ENCODE peak calls at places on chromosomes 7 and 10, in four cellular contexts. W, S, D and L are unnamed samples.

GRCh38 chr10:42513921-42514320 is 124.4 kb downstream of the ZNF33B start:
- DNase-seq in W (no peak), S (no peak), D (no peak), L (no peak)

GRCh38 chr10:4241724-4242345 is 456.8 kb upstream of the KLF6 start:
- DNase-seq in W (peak), S (peak), D (peak), L (peak)

GRCh38 chr7:107078517-107078966 is 34.0 kb downstream of the PRKAR2B start:
- DNase-seq in W (peak), S (peak), D (no peak), L (no peak)

GRCh38 chr7:33757563-33758165 is 147.7 kb upstream of the BMPER start:
- DNase-seq in W (peak), S (peak), D (no peak), L (peak)

GRCh38 chr7:72476608-72477305 is 64.6 kb upstream of the CALN1 start:
- DNase-seq in W (no peak), S (no peak), D (no peak), L (no peak)

GRCh38 chr7:28068811-28069216 is 111.8 kb downstream of the JAZF1 start:
- DNase-seq in W (peak), S (no peak), D (no peak), L (no peak)

GRCh38 chr10:88194041-88194887 is 330.8 kb downstream of the PTEN start:
- DNase-seq in W (peak), S (no peak), D (no peak), L (no peak)

GRCh38 chr7:114949227-114949626 is 27.3 kb downstream of the MDFIC start:
- DNase-seq in W (peak), S (no peak), D (no peak), L (no peak)

GRCh38 chr10:114551310-114551972 is 106.6 kb downstream of the ABLIM1 start:
- DNase-seq in W (no peak), S (peak), D (no peak), L (peak)

GRCh38 chr10:95837368-95837776 is 70.4 kb upstream of the CC2D2B start:
- DNase-seq in W (no peak), S (no peak), D (no peak), L (no peak)

GRCh38 chr7:123140561-123140960 is 59.2 kb downstream of the SLC13A1 start:
- DNase-seq in W (no peak), S (no peak), D (no peak), L (no peak)

GRCh38 chr10:4947635-4948596 is 15.3 kb upstream of the AKR1C1 start:
- DNase-seq in W (peak), S (peak), D (peak), L (peak)

GRCh38 chr7:137091396-137091795 is 222.9 kb downstream of the CHRM2 start:
- DNase-seq in W (peak), S (no peak), D (no peak), L (no peak)

GRCh38 chr7:31094271-31094670 is 42.2 kb downstream of the ADCYAP1R1 start:
- DNase-seq in W (no peak), S (no peak), D (no peak), L (no peak)

GRCh38 chr10:14353291-14353913 is 22.7 kb upstream of the FRMD4A start:
- DNase-seq in W (no peak), S (no peak), D (no peak), L (no peak)

GRCh38 chr10:7251696-7252465 is 159.0 kb downstream of the SFMBT2 start:
- DNase-seq in W (no peak), S (no peak), D (no peak), L (peak)

GRCh38 chr7:151796871-151797270 is 80.0 kb downstream of the PRKAG2 start:
- DNase-seq in W (peak), S (no peak), D (no peak), L (no peak)

GRCh38 chr7:41698726-41699125 is 4.2 kb downstream of the INHBA start:
- DNase-seq in W (peak), S (no peak), D (no peak), L (no peak)

GRCh38 chr7:100486753-100487446 is 3.2 kb downstream of the NYAP1 start:
- DNase-seq in W (peak), S (no peak), D (no peak), L (no peak)

GRCh38 chr7:70788276-70788675 is 343.7 kb upstream of the GALNT17 start:
- DNase-seq in W (peak), S (no peak), D (no peak), L (no peak)
- TF ChIP-seq CTCF in W (no peak), S (no peak), D (no peak), L (no peak)

GRCh38 chr7:25820432-25821040 is 331.5 kb upstream of the NFE2L3 start:
- DNase-seq in W (no peak), S (no peak), D (no peak), L (no peak)
- TF ChIP-seq CTCF in W (peak), S (no peak), D (peak), L (peak)

GRCh38 chr7:108592633-108593277 is 23.1 kb downstream of the DNAJB9 start:
- DNase-seq in W (peak), S (no peak), D (no peak), L (no peak)
- TF ChIP-seq CTCF in W (peak), S (no peak), D (peak), L (no peak)

GRCh38 chr10:50275650-50276235 is 24.4 kb upstream of the ASAH2 start:
- DNase-seq in W (peak), S (peak), D (no peak), L (peak)
- TF ChIP-seq CTCF in W (peak), S (peak), D (peak), L (peak)

GRCh38 chr7:37920619-37921339 is at the start of gene EPDR1:
- DNase-seq in W (no peak), S (peak), D (no peak), L (peak)

GRCh38 chr7:37923996-37924395 is 3.6 kb downstream of the EPDR1 start:
- DNase-seq in W (no peak), S (no peak), D (no peak), L (no peak)

GRCh38 chr7:37921876-37922275 is 1.4 kb downstream of the EPDR1 start:
- DNase-seq in W (no peak), S (no peak), D (no peak), L (no peak)

GRCh38 chr7:37920305-37920618 is 178 bp upstream of the EPDR1 start:
- DNase-seq in W (no peak), S (no peak), D (no peak), L (no peak)

DNA sequence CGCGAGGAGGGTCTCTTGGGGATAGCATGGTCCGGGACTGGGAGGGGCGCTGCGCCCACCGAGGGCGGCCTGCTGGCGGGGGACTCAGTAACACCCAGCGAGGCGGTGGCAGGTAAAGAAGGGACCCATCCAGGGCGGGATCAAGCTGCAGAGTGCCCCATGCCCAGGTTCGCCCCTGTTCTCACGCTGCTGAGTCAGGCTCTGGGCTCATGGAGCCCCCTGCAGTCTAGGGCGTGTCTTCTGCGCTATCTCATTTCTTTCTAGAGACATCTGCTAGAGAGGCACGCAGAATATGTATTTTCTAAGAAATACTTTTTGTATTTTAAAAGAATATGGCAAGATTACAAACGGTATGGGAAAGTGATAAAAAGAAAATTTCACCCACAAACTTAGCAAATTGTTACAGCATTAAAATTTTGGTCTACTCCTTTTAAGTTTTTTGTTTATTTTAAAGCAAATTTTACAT is 933 bp downstream of the EPDR1 start:
- DNase-seq in W (no peak), S (peak), D (no peak), L (no peak)
- TF ChIP-seq CTCF in W (no peak), S (no peak), D (peak), L (peak)

GRCh38 chr10:58740620-58741369 is 228.1 kb downstream of the BICC1 start:
- DNase-seq in W (no peak), S (no peak), D (no peak), L (no peak)
- TF ChIP-seq CTCF in W (no peak), S (no peak), D (no peak), L (no peak)

DNA sequence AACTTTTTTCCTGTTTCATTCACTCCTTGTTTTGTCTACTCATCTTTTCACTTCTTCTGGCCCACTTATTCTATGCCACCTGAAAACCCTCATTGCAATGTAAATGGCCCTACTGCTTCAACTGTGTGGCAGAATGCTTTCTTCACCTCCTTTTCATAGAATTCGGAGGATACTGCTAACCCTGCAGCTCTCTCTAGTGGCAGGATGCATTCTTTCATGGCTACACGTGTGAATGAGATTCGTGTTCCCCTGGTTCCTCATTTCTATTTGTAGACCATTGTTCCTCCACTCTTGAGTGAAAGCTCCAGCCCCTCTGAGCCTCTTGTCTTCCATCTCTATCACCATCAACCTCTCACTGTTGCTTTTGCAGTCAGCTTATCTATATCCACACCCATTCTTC is 20.9 kb upstream of the CYP26C1 start:
- DNase-seq in W (peak), S (no peak), D (no peak), L (no peak)
- TF ChIP-seq CTCF in W (peak), S (no peak), D (peak), L (peak)

GRCh38 chr7:125984795-125985194 is 1055.2 kb upstream of the POT1 start:
- DNase-seq in W (no peak), S (no peak), D (no peak), L (no peak)
- TF ChIP-seq CTCF in W (no peak), S (no peak), D (no peak), L (no peak)

DNA sequence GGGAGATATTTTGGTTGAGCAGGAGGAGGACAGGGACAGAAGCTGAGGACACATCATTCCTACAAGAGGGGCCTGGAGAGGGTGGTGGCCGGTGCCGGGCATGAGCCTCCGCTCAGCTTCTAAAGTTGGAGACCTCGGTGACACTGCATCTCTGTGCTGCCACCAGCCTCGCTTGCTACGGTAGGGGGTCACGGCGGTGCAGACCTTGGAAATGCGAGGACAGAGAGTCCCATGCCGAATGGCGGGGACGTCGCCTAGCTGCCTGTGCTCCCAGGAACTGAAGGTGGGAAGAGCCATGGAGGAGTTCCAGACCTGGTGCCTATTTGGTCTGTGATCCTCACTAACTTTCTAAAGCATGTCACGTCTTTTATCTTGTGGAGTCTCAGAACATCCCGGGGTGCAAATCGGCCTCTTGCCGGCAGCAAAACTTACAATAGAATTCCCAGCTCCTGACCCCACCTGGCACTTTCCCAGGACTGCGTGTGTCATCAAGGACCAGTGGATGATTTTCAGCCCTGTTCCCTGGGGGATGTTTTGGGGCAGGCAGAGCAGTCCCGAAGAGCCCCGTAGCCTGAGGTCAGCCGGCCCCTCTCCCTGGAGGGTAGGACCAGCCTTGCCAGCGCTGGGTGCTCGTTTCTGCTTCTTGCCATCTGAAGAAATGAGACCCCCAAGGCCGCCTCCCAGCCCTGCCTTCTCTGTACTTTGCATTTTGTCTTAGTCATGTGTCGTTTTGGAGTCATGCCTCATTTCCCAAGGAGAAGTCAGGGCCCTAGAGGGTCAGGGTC is 205.8 kb upstream of the SHH start:
- DNase-seq in W (no peak), S (peak), D (no peak), L (no peak)
- TF ChIP-seq CTCF in W (no peak), S (no peak), D (no peak), L (no peak)